ENCODE peak calls at places on chromosomes 4 and X, in five cellular contexts. One of them, this sample, is unnamed.

GRCh38 chr4:132062611-132063239 is 1086.4 kb upstream of the PCDH10 start:
- DNase-seq in Karpas-422: no peak
- DNase-seq in neuronal stem cell: no peak
- DNase-seq in IMR-90: no peak
- DNase-seq in HepG2: no peak
- DNase-seq in this sample: no peak

GRCh38 chrX:65831268-65831667 is 163.8 kb downstream of the MSN start:
- DNase-seq in Karpas-422: no peak
- DNase-seq in neuronal stem cell: no peak
- DNase-seq in IMR-90: no peak
- DNase-seq in HepG2: no peak
- DNase-seq in this sample: no peak

GRCh38 chr4:162347492-162348213 is 183.9 kb upstream of the FSTL5 start:
- DNase-seq in neuronal stem cell: no peak
- DNase-seq in Karpas-422: no peak
- DNase-seq in IMR-90: no peak
- DNase-seq in HepG2: no peak
- DNase-seq in this sample: no peak

GRCh38 chrX:20061869-20062254 is 54.8 kb downstream of the MAP7D2 start:
- DNase-seq in HepG2: peak
- DNase-seq in IMR-90: peak
- DNase-seq in neuronal stem cell: no peak
- DNase-seq in Karpas-422: no peak
- DNase-seq in this sample: no peak

GRCh38 chrX:144327515-144327914 is 443.6 kb downstream of the UBE2NL start:
- DNase-seq in IMR-90: no peak
- DNase-seq in neuronal stem cell: no peak
- DNase-seq in HepG2: no peak
- DNase-seq in Karpas-422: no peak
- DNase-seq in this sample: no peak

GRCh38 chrX:133601116-133601515 is 185.8 kb upstream of the GPC4 start:
- DNase-seq in IMR-90: no peak
- DNase-seq in neuronal stem cell: no peak
- DNase-seq in Karpas-422: no peak
- DNase-seq in HepG2: no peak
- DNase-seq in this sample: no peak

GRCh38 chr4:151324449-151325319 is 721 bp downstream of the SH3D19 start:
- DNase-seq in HepG2: peak
- DNase-seq in IMR-90: peak
- DNase-seq in Karpas-422: no peak
- DNase-seq in neuronal stem cell: peak
- DNase-seq in this sample: peak

GRCh38 chrX:16223385-16223784 is 56.1 kb downstream of the MAGEB17 start:
- DNase-seq in neuronal stem cell: no peak
- DNase-seq in IMR-90: no peak
- DNase-seq in HepG2: no peak
- DNase-seq in Karpas-422: no peak
- DNase-seq in this sample: peak

GRCh38 chrX:151359931-151360871 is 36.8 kb upstream of the VMA21 start:
- DNase-seq in Karpas-422: peak
- DNase-seq in HepG2: peak
- DNase-seq in neuronal stem cell: peak
- DNase-seq in IMR-90: no peak
- DNase-seq in this sample: peak

GRCh38 chr4:40446785-40447184 is 111.7 kb downstream of the CHRNA9 start:
- DNase-seq in Karpas-422: no peak
- DNase-seq in IMR-90: peak
- DNase-seq in HepG2: no peak
- DNase-seq in neuronal stem cell: no peak
- DNase-seq in this sample: no peak

GRCh38 chrX:152893631-152894610 is 3.9 kb upstream of the ZNF185 start:
- DNase-seq in HepG2: no peak
- DNase-seq in Karpas-422: no peak
- DNase-seq in IMR-90: no peak
- DNase-seq in neuronal stem cell: no peak
- DNase-seq in this sample: no peak

GRCh38 chrX:19571708-19572107 is 56.4 kb upstream of the MAP3K15 start:
- DNase-seq in HepG2: no peak
- DNase-seq in Karpas-422: no peak
- DNase-seq in neuronal stem cell: no peak
- DNase-seq in IMR-90: no peak
- DNase-seq in this sample: no peak

GRCh38 chrX:23742174-23742692 is 843 bp downstream of the ACOT9 start:
- DNase-seq in Karpas-422: peak
- DNase-seq in HepG2: peak
- DNase-seq in IMR-90: peak
- DNase-seq in neuronal stem cell: no peak
- DNase-seq in this sample: peak

GRCh38 chr4:1621996-1622637 is 62.0 kb downstream of the FAM53A start:
- DNase-seq in neuronal stem cell: no peak
- DNase-seq in IMR-90: no peak
- DNase-seq in HepG2: no peak
- DNase-seq in Karpas-422: no peak
- DNase-seq in this sample: no peak

GRCh38 chr4:131638776-131639175 is 1510.3 kb upstream of the PCDH10 start:
- DNase-seq in neuronal stem cell: no peak
- DNase-seq in IMR-90: peak
- DNase-seq in HepG2: no peak
- DNase-seq in Karpas-422: no peak
- DNase-seq in this sample: no peak

DNA sequence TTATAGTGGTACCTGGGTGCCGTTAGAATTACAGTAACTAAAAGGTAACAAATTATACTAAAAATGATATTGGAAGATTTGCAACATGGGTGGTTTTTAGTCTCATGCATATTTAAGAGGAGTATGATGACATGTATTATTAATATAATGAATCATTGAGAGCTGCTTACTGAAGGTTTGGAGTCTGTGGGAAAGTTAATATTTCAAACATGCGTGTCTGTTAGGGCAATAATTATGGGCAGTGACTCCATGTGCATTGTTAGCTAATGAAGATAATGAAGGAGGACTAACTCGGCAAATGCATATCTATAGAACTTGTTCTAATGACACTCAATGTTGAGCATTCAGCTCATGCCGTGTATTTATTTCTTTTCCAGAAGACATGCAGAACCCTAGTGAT is 47.1 kb downstream of the MTHFD2L start:
- DNase-seq in HepG2: no peak
- DNase-seq in Karpas-422: no peak
- DNase-seq in IMR-90: no peak
- DNase-seq in neuronal stem cell: no peak
- DNase-seq in this sample: no peak
- H2AFZ ChIP-seq in HepG2: no peak
- H2AFZ ChIP-seq in Karpas-422: no peak
- H2AFZ ChIP-seq in IMR-90: no peak
- H2AFZ ChIP-seq in neuronal stem cell: no peak
- H2AFZ ChIP-seq in this sample: no peak

GRCh38 chrX:17559728-17560379 is 177.4 kb upstream of the SCML1 start:
- DNase-seq in neuronal stem cell: no peak
- DNase-seq in Karpas-422: peak
- DNase-seq in IMR-90: peak
- DNase-seq in HepG2: no peak
- DNase-seq in this sample: peak
- H2AFZ ChIP-seq in neuronal stem cell: peak
- H2AFZ ChIP-seq in Karpas-422: no peak
- H2AFZ ChIP-seq in IMR-90: no peak
- H2AFZ ChIP-seq in HepG2: no peak
- H2AFZ ChIP-seq in this sample: no peak

DNA sequence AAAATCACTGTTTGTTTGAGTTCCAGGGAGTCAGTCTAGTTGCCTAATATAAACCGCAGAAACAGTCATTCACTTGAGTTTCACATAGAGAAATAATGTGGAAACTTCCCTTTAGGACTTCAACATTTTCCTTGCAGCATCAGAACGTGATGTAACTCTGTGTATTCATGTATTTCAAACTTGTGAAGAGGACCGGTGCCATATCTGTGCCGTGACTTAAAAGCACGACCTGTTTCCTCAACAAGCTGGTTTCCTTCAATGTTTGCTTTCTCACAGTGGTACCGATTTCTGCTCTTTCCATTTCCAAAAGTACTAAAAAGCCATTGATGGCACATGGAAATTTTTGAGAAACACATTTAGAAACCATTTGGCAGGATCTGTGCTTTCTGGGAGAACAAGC is 166.6 kb upstream of the RAPGEF2 start:
- DNase-seq in HepG2: no peak
- DNase-seq in IMR-90: no peak
- DNase-seq in Karpas-422: no peak
- DNase-seq in neuronal stem cell: no peak
- DNase-seq in this sample: no peak
- H2AFZ ChIP-seq in HepG2: no peak
- H2AFZ ChIP-seq in IMR-90: no peak
- H2AFZ ChIP-seq in Karpas-422: no peak
- H2AFZ ChIP-seq in neuronal stem cell: peak
- H2AFZ ChIP-seq in this sample: no peak

GRCh38 chr4:19739101-19739651 is 512.5 kb upstream of the SLIT2 start:
- DNase-seq in Karpas-422: no peak
- DNase-seq in HepG2: no peak
- DNase-seq in neuronal stem cell: no peak
- DNase-seq in IMR-90: peak
- DNase-seq in this sample: no peak
- H2AFZ ChIP-seq in Karpas-422: no peak
- H2AFZ ChIP-seq in HepG2: no peak
- H2AFZ ChIP-seq in neuronal stem cell: peak
- H2AFZ ChIP-seq in IMR-90: peak
- H2AFZ ChIP-seq in this sample: no peak

GRCh38 chr4:184474261-184475095 is at the start of gene IRF2:
- DNase-seq in Karpas-422: peak
- DNase-seq in IMR-90: peak
- DNase-seq in HepG2: peak
- DNase-seq in neuronal stem cell: peak
- DNase-seq in this sample: peak
- H2AFZ ChIP-seq in Karpas-422: no peak
- H2AFZ ChIP-seq in IMR-90: peak
- H2AFZ ChIP-seq in HepG2: no peak
- H2AFZ ChIP-seq in neuronal stem cell: peak
- H2AFZ ChIP-seq in this sample: peak

This sample was measured in GM23338.